ENCODE peak calls at places on chromosomes 11 and 22, in six cellular contexts. B is fibroblast of lung; J is activated T-helper 9 cell treated with anti-CD3 and anti-CD28 coated beads, Interleukin-2, amount 50 U/mL, for 16 hours; I is activated naive CD4-positive, alpha-beta T cell; R is stimulated activated CD4-positive, alpha-beta T cell treated with anti-CD3 and anti-CD28 coated beads, Interleukin-4, amount 100 ng/mL, for 24 hours; T is NCI-H510A. W is an unnamed sample.

GRCh38 chr11:33191456-33191855 is 30.2 kb upstream of the CSTF3 start:
- DNase-seq in I (no peak), R (no peak), T (no peak), J (no peak), B (no peak), W (no peak)

GRCh38 chr11:34423300-34423699 is 15.4 kb upstream of the CAT start:
- DNase-seq in J (no peak), R (no peak), I (no peak), B (no peak), T (no peak), W (no peak)

GRCh38 chr11:14541180-14541579 is 21.0 kb upstream of the PSMA1 start:
- DNase-seq in R (no peak), B (peak), T (no peak), I (no peak), J (no peak), W (no peak)

GRCh38 chr11:69386594-69387408 is 92.8 kb downstream of the MYEOV start:
- DNase-seq in J (no peak), T (no peak), R (no peak), B (no peak), I (no peak), W (no peak)

GRCh38 chr22:44396727-44397722 is 84.3 kb upstream of the SHISAL1 start:
- DNase-seq in I (no peak), B (no peak), R (no peak), T (no peak), J (no peak), W (no peak)

GRCh38 chr11:99069831-99070444 is 49.2 kb downstream of the CNTN5 start:
- DNase-seq in I (no peak), T (no peak), B (peak), R (no peak), J (no peak), W (peak)

GRCh38 chr11:69086152-69086551 is 37.4 kb downstream of the TPCN2 start:
- DNase-seq in J (no peak), B (no peak), T (no peak), I (no peak), R (no peak), W (no peak)

GRCh38 chr22:43897751-43898261 is 6.0 kb upstream of the PNPLA5 start:
- DNase-seq in B (peak), T (no peak), I (no peak), J (no peak), R (no peak), W (no peak)